ENCODE peak calls at places on chromosome 2, in nine cellular contexts. G is H1, Q is Peyer's patch, C is A549, E is heart left ventricle, Z is ovary, N is lower leg skin, K is GM12878, V is IMR-90. H is an unnamed sample.

GRCh38 chr2:100965596-100965995 is 36.5 kb upstream of the RPL31 start:
- DNase-seq in G (no peak), Q (peak), C (no peak), E (no peak), Z (no peak), N (no peak), K (no peak), V (no peak), H (no peak)

GRCh38 chr2:148553332-148553887 is 91.1 kb upstream of the EPC2 start:
- DNase-seq in G (no peak), Q (no peak), C (no peak), E (no peak), Z (no peak), N (no peak), K (no peak), V (no peak), H (no peak)

GRCh38 chr2:172734711-172735645 is 667 bp upstream of the RAPGEF4 start:
- DNase-seq in G (no peak), Q (no peak), C (no peak), E (no peak), Z (no peak), N (no peak), K (no peak), V (no peak), H (peak)

GRCh38 chr2:236916181-236916580 is 169.5 kb upstream of the COPS8 start:
- DNase-seq in G (no peak), Q (no peak), C (no peak), E (no peak), Z (no peak), N (no peak), K (no peak), V (no peak), H (no peak)

GRCh38 chr2:47803363-47803762 is 20.4 kb downstream of the MSH6 start:
- DNase-seq in G (no peak), Q (no peak), C (peak), E (no peak), Z (no peak), N (no peak), K (no peak), V (no peak), H (no peak)

GRCh38 chr2:28137221-28137620 is 246.7 kb downstream of the BABAM2 start:
- DNase-seq in G (no peak), Q (no peak), C (peak), E (no peak), Z (peak), N (no peak), K (no peak), V (peak), H (no peak)

GRCh38 chr2:239684271-239684670 is 283.5 kb upstream of the HDAC4 start:
- DNase-seq in G (no peak), Q (no peak), C (no peak), E (no peak), Z (no peak), N (no peak), K (no peak), V (no peak), H (no peak)

GRCh38 chr2:174573621-174574081 is 24.0 kb downstream of the WIPF1 start:
- DNase-seq in G (no peak), Q (no peak), C (no peak), E (peak), Z (no peak), N (no peak), K (no peak), V (no peak), H (no peak)

GRCh38 chr2:239062743-239063142 is 214.9 kb downstream of the TWIST2 start:
- DNase-seq in G (no peak), Q (no peak), C (no peak), E (no peak), Z (no peak), N (no peak), K (no peak), V (no peak), H (no peak)

GRCh38 chr2:862356-862687 is 88.3 kb upstream of the SNTG2 start:
- DNase-seq in G (no peak), Q (no peak), C (no peak), E (no peak), Z (no peak), N (peak), K (no peak), V (no peak), H (no peak)

GRCh38 chr2:145156199-145156598 is 636.3 kb upstream of the ZEB2 start:
- DNase-seq in G (no peak), Q (no peak), C (no peak), E (no peak), Z (no peak), N (no peak), K (no peak), V (no peak), H (no peak)

GRCh38 chr2:181977661-181978350 is 7.8 kb upstream of the PPP1R1C start:
- DNase-seq in G (no peak), Q (no peak), C (peak), E (no peak), Z (no peak), N (no peak), K (no peak), V (peak), H (no peak)

GRCh38 chr2:156342252-156343095 is 10.0 kb upstream of the NR4A2 start:
- DNase-seq in G (no peak), Q (peak), C (peak), E (peak), Z (peak), N (peak), K (no peak), V (peak), H (peak)

GRCh38 chr2:223751012-223751411 is 86.4 kb downstream of the AP1S3 start:
- DNase-seq in G (no peak), Q (no peak), C (no peak), E (no peak), Z (no peak), N (no peak), K (no peak), V (peak), H (no peak)

GRCh38 chr2:42195559-42195958 is 26.4 kb downstream of the EML4 start:
- DNase-seq in G (no peak), Q (no peak), C (peak), E (no peak), Z (no peak), N (no peak), K (no peak), V (peak), H (no peak)

GRCh38 chr2:96396095-96396494 is 60.5 kb downstream of the NCAPH start:
- DNase-seq in G (no peak), Q (no peak), C (no peak), E (peak), Z (no peak), N (peak), K (no peak), V (no peak), H (no peak)

GRCh38 chr2:100819365-100820345 is at the start of gene NPAS2:
- DNase-seq in G (no peak), Q (peak), C (peak), E (peak), Z (peak), N (peak), K (no peak), V (peak), H (no peak)

DNA sequence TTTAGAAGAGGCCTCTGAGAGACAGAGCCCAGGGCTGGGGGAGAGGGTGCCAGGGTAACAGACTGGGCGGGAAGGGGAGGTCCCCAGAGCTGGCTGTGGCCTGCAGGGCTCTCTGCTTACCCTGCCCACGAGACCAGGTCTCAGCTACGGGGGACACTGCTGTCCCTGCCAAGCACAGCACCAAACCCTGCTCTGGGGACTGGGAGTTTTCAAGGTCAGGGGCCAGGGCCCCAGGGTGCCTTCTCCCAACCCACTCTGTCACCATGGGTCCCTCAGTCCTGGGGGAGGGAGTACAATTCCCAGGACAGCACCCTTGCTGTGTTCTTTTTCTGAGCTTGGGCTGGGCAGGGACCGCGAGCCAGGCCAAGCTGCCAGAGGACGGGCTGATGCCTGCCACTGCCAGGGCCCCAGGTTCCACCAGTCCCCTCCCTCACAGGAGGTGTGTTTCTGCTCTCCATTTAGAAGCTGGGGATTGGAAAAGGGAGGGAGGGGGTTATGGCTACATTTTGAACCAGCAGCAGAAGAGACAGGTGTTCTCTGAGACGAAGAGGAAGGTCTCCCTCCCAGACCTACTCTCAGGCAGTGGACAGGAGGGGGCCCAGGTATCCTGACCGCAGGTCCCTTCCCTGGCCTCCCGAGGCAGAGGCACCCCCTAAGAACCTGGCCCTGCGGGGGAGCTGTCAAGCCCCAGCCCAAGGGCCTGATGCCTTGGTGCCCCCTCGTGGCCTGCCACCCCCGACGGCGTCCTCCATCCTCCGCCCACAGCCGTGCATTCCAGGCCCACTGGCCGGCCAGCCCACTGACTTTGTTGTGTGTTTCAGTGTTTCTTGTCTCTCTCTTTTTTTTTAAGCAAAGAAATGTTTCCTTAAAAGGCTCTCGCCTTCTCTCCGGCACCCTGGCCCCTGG is 80.4 kb downstream of the TNS1 start:
- DNase-seq in G (no peak), Q (no peak), C (no peak), E (peak), Z (peak), N (no peak), K (no peak), V (peak), H (no peak)
- TF ChIP-seq POLR2A in G (no peak), Q (no peak), C (no peak), E (no peak), Z (peak), N (no peak), K (no peak), V (no peak), H (no peak)

DNA sequence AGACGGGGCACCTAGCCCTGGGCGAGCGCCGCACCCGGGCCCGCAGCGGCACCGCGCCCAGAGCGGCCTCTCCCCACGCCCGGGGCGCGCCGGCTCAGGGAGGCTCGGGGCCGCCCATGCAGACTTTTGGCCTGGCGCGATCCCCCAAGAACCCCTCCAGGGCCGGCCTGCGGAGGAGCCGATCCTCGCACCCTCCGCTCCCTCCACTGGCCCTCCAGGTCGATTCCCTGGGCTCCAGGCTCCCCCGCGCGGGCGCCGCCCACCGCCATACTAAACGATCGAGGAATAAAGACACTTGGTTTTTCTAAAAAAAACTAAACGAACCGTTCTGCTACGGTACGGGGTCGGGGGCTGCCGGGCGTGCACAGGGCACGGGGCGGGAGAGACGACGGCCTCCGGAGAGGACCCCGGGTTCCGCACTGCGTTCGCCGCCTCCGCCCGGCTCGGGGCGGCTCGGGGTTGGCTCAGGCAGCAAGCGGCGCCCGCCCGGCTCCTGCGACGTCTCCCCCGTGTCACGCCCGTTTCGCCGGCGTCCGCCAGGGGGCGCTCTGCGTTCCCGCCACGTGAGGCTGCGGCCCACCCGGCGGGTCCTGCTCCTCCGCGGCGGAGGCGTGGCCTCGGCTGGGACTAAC is 366 bp upstream of the KHK start:
- DNase-seq in G (peak), Q (peak), C (peak), E (peak), Z (peak), N (peak), K (peak), V (peak), H (peak)
- TF ChIP-seq POLR2A in G (peak), Q (peak), C (peak), E (no peak), Z (peak), N (no peak), K (peak), V (no peak), H (peak)

GRCh38 chr2:241878007-241878970 is 8.8 kb downstream of the RTP5 start:
- DNase-seq in G (peak), Q (peak), C (peak), E (peak), Z (peak), N (peak), K (no peak), V (peak), H (peak)

GRCh38 chr2:241879326-241879725 is 9.8 kb downstream of the RTP5 start:
- DNase-seq in G (no peak), Q (no peak), C (no peak), E (no peak), Z (no peak), N (no peak), K (no peak), V (no peak), H (no peak)

GRCh38 chr2:241882090-241882625 is 12.6 kb downstream of the RTP5 start:
- DNase-seq in G (no peak), Q (no peak), C (no peak), E (peak), Z (peak), N (peak), K (no peak), V (no peak), H (peak)

GRCh38 chr2:241877197-241877685 is 7.7 kb downstream of the RTP5 start:
- DNase-seq in G (no peak), Q (no peak), C (no peak), E (no peak), Z (no peak), N (no peak), K (no peak), V (no peak), H (no peak)

DNA sequence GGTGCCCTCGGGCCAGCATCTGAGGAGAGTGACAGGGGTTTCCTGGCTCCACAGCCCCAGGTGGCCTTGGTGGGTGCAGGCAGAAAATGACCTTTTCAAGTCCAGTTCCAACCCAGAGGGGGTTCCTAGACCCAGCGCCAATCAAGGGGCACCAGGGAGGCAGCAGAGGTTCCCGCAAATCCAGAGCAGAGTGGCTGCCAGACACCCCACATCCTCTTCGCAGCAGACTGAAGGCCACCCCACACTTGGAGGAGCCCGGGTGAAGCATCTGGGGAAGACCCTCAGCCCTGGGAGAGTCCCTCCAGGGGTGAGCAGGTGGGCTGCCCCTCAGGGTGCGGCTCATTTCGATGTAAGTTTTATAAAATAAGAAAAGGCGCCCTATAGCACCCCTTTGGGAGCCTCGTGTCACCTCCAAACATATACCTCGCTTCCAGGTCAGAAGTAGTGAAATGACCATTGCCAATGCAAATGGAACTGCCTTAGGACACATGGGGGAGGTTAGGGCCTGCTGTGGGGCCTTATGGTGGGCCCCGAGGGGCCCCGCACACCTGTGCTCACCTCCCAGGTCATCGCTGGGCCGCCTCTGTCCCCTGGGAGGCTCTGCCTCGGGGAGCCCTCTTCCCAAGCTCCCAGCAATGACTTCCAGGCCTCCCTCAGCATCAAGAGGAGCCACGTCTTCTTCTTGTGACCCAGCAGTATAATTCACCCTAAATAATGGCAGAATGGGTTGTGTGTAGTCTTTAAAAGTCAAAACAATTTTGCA is 11.0 kb downstream of the RTP5 start:
- DNase-seq in G (no peak), Q (no peak), C (no peak), E (no peak), Z (no peak), N (no peak), K (no peak), V (no peak), H (no peak)
- TF ChIP-seq POLR2A in G (no peak), Q (no peak), C (no peak), E (no peak), Z (no peak), N (no peak), K (no peak), V (no peak), H (no peak)

GRCh38 chr2:206424134-206424533 is 19.2 kb upstream of the ADAM23 start:
- DNase-seq in G (no peak), Q (no peak), C (no peak), E (no peak), Z (no peak), N (no peak), K (no peak), V (no peak), H (no peak)
- TF ChIP-seq POLR2A in G (no peak), Q (no peak), C (no peak), E (no peak), Z (no peak), N (no peak), K (no peak), V (no peak), H (no peak)

GRCh38 chr2:196230051-196230450 is 58.7 kb upstream of the STK17B start:
- DNase-seq in G (no peak), Q (no peak), C (no peak), E (no peak), Z (no peak), N (peak), K (no peak), V (no peak), H (no peak)
- TF ChIP-seq POLR2A in G (no peak), Q (peak), C (no peak), E (no peak), Z (no peak), N (no peak), K (no peak), V (no peak), H (no peak)

GRCh38 chr2:64142817-64143153 is 1.4 kb downstream of the PELI1 start:
- DNase-seq in G (no peak), Q (no peak), C (no peak), E (no peak), Z (no peak), N (no peak), K (no peak), V (peak), H (no peak)

GRCh38 chr2:64145119-64145518 is 899 bp upstream of the PELI1 start:
- DNase-seq in G (no peak), Q (no peak), C (no peak), E (no peak), Z (no peak), N (no peak), K (no peak), V (no peak), H (no peak)

GRCh38 chr2:64143154-64144056 is 815 bp downstream of the PELI1 start:
- DNase-seq in G (no peak), Q (no peak), C (peak), E (no peak), Z (no peak), N (no peak), K (no peak), V (peak), H (peak)

GRCh38 chr2:64145760-64146159 is 1.5 kb upstream of the PELI1 start:
- DNase-seq in G (no peak), Q (no peak), C (no peak), E (no peak), Z (no peak), N (no peak), K (no peak), V (no peak), H (no peak)

DNA sequence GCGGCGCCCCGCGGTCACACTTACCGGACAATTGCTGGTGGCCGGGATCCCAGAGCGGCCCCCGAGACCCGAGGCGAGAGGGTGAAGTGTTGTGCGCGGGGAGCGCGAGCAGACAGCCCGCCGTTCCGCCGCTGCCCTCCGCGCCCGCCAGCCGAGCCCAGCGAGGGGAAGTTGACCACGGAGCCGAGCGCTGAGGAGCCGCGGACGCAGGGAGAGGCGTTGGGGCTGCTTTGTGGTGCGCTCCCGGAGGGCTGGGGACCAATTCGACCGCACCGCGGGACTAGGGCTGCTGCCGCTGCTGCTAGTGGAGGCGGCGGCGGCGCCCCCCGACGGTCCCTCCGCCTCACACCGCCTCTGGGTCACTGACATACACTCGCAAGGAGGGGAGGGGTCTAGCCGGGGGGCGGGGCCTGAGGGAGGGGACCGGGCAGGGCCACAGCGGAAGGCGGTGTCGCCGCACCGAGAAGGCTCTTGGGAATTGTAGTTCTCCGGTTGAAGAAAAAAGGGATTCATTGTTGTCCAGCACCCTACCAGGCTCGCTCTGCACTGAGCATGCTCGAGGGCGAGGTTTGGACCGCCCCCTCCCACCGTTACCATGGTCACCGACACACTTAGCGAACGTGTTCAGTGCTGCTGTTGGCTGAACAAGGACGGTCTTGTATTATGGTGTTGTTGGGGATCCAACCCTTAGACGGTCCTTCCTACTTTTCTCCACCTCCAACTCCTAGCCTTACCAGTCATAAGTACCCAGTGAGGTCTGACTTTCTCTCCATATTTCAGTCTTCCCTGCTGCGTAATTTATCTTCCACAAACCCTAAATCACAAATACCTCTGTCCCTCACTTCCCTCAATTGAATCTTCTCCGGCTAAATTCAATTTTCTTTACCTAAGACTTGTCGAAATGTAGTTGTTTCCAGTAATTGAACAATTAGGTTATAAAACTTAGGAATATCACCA is at the start of gene PELI1:
- DNase-seq in G (peak), Q (peak), C (peak), E (peak), Z (peak), N (peak), K (peak), V (peak), H (peak)
- TF ChIP-seq POLR2A in G (peak), Q (peak), C (peak), E (peak), Z (peak), N (peak), K (peak), V (peak), H (peak)

H was measured in GM12891.